ENCODE peak calls at places on chromosomes 4 and X, in seven cellular contexts. A is RWPE1; L is HL-60; M is EH; F is CD8-positive, alpha-beta memory T cell; C is islet precursor cell; Q is sigmoid colon. E is an unnamed sample.

GRCh38 chr4:771464-771863 is 54.5 kb downstream of the CPLX1 start:
- DNase-seq in F (no peak), L (no peak), A (no peak), C (no peak), M (no peak), Q (no peak), E (no peak)

GRCh38 chr4:79685542-79685941 is 277.5 kb upstream of the GK2 start:
- DNase-seq in M (no peak), F (no peak), C (no peak), L (no peak), Q (no peak), A (no peak), E (no peak)

GRCh38 chr4:67886281-67886680 is 2.5 kb upstream of the TMPRSS11D start:
- DNase-seq in L (peak), Q (no peak), M (peak), F (no peak), A (no peak), C (no peak), E (no peak)

GRCh38 chr4:163748474-163748873 is 254.0 kb downstream of the TMA16 start:
- DNase-seq in F (no peak), L (no peak), A (peak), M (no peak), C (no peak), Q (no peak), E (no peak)

GRCh38 chr4:154958621-154959358 is 177.7 kb downstream of the RBM46 start:
- DNase-seq in L (no peak), F (no peak), A (peak), M (no peak), Q (peak), C (no peak), E (no peak)

GRCh38 chr4:183995489-183996049 is 90.5 kb downstream of the STOX2 start:
- DNase-seq in Q (no peak), A (no peak), L (no peak), M (no peak), C (no peak), F (no peak), E (no peak)

GRCh38 chr4:109211671-109212070 is 90.8 kb downstream of the COL25A1 start:
- DNase-seq in L (no peak), A (no peak), F (no peak), C (no peak), Q (no peak), M (peak), E (no peak)

GRCh38 chr4:99998062-99998880 is 48.2 kb upstream of the H2AZ1 start:
- DNase-seq in L (peak), A (peak), C (no peak), F (no peak), Q (no peak), M (peak), E (no peak)

GRCh38 chr4:168796362-168797106 is 213.5 kb downstream of the CBR4 start:
- DNase-seq in C (no peak), M (peak), A (peak), L (no peak), F (no peak), Q (no peak), E (no peak)

GRCh38 chrX:10039821-10040793 is 72.9 kb downstream of the CLDN34 start:
- DNase-seq in L (no peak), M (no peak), F (no peak), C (no peak), Q (no peak), A (no peak), E (no peak)

GRCh38 chr4:139773560-139774318 is 108.1 kb downstream of the MGST2 start:
- DNase-seq in A (no peak), F (no peak), M (peak), L (no peak), C (no peak), Q (no peak), E (no peak)

GRCh38 chr4:26242451-26242850 is 78.4 kb upstream of the RBPJ start:
- DNase-seq in C (no peak), A (peak), M (peak), L (no peak), Q (no peak), F (no peak), E (no peak)

GRCh38 chr4:31620476-31620875 is 900.3 kb downstream of the PCDH7 start:
- DNase-seq in C (no peak), M (no peak), L (no peak), Q (no peak), A (no peak), F (no peak), E (no peak)

GRCh38 chr4:9949573-9949972 is 71.7 kb downstream of the SLC2A9 start:
- DNase-seq in Q (no peak), F (no peak), L (no peak), M (no peak), A (no peak), C (peak), E (no peak)

GRCh38 chrX:140164383-140164782 is 199.1 kb upstream of the CXorf66 start:
- DNase-seq in C (no peak), A (no peak), M (no peak), Q (no peak), F (no peak), L (no peak), E (no peak)

GRCh38 chr4:138645289-138645688 is 370.3 kb upstream of the NOCT start:
- DNase-seq in Q (no peak), M (peak), L (no peak), F (no peak), A (no peak), C (no peak), E (no peak)

GRCh38 chrX:110210417-110211139 is 107.3 kb downstream of the AMMECR1 start:
- DNase-seq in A (peak), M (peak), C (no peak), L (no peak), Q (no peak), F (no peak), E (no peak)

GRCh38 chrX:3545901-3546300 is 167.5 kb downstream of the PRKX start:
- DNase-seq in Q (no peak), L (no peak), F (no peak), A (peak), M (peak), C (no peak), E (no peak)